ENCODE peak calls at places on chromosomes 6 and 20, in seven cellular contexts. T, F, S, N, D, Y and M are unnamed samples.

GRCh38 chr6:1686117-1687098 is 76.7 kb downstream of the FOXC1 start:
- DNase-seq in T (no peak), F (peak), S (peak), N (peak), D (peak), Y (peak), M (no peak)

GRCh38 chr6:25181923-25182322 is 97.3 kb upstream of the CARMIL1 start:
- DNase-seq in T (no peak), F (no peak), S (peak), N (no peak), D (no peak), Y (no peak), M (no peak)

GRCh38 chr20:38342196-38342595 is 4.1 kb upstream of the LBP start:
- DNase-seq in T (no peak), F (no peak), S (no peak), N (no peak), D (no peak), Y (no peak), M (no peak)

GRCh38 chr20:17875106-17875980 is 93.3 kb downstream of the SNX5 start:
- DNase-seq in T (no peak), F (peak), S (peak), N (no peak), D (no peak), Y (no peak), M (no peak)

GRCh38 chr6:105136433-105137350 is 43.1 kb downstream of the POPDC3 start:
- DNase-seq in T (peak), F (peak), S (peak), N (no peak), D (peak), Y (no peak), M (peak)

GRCh38 chr6:132843316-132844040 is 29.1 kb downstream of the RPS12 start:
- DNase-seq in T (no peak), F (no peak), S (no peak), N (no peak), D (no peak), Y (no peak), M (no peak)

GRCh38 chr20:57190536-57191265 is 75.7 kb downstream of the BMP7 start:
- DNase-seq in T (no peak), F (no peak), S (peak), N (no peak), D (no peak), Y (no peak), M (no peak)

GRCh38 chr20:4192378-4193048 is 177.2 kb upstream of the RNF24 start:
- DNase-seq in T (no peak), F (peak), S (peak), N (no peak), D (peak), Y (no peak), M (no peak)

GRCh38 chr6:107069631-107070548 is 41.9 kb downstream of the MTRES1 start:
- DNase-seq in T (no peak), F (no peak), S (no peak), N (no peak), D (no peak), Y (peak), M (no peak)

GRCh38 chr6:2976060-2976459 is 4.7 kb upstream of the SERPINB6 start:
- DNase-seq in T (no peak), F (no peak), S (no peak), N (no peak), D (no peak), Y (no peak), M (no peak)

GRCh38 chr6:43713611-43714310 is 26.2 kb upstream of the MRPS18A start:
- DNase-seq in T (no peak), F (no peak), S (no peak), N (no peak), D (no peak), Y (no peak), M (no peak)

GRCh38 chr6:47179286-47179685 is 130.4 kb downstream of the TNFRSF21 start:
- DNase-seq in T (no peak), F (no peak), S (no peak), N (no peak), D (no peak), Y (no peak), M (no peak)

GRCh38 chr6:158758464-158758863 is 60.7 kb downstream of the EZR start:
- DNase-seq in T (no peak), F (no peak), S (no peak), N (no peak), D (no peak), Y (no peak), M (no peak)

GRCh38 chr6:133606833-133607232 is 282.1 kb upstream of the TCF21 start:
- DNase-seq in T (no peak), F (no peak), S (no peak), N (no peak), D (no peak), Y (no peak), M (no peak)

GRCh38 chr6:164321297-164321696 is 906.8 kb downstream of the QKI start:
- DNase-seq in T (no peak), F (no peak), S (no peak), N (no peak), D (no peak), Y (no peak), M (no peak)

GRCh38 chr6:23417133-23417532 is 708.9 kb upstream of the NRSN1 start:
- DNase-seq in T (no peak), F (no peak), S (no peak), N (no peak), D (no peak), Y (no peak), M (no peak)

GRCh38 chr6:149987602-149988107 is 23.9 kb downstream of the ULBP1 start:
- DNase-seq in T (no peak), F (no peak), S (no peak), N (no peak), D (no peak), Y (no peak), M (no peak)

GRCh38 chr6:149763866-149764265 is 14.3 kb downstream of the PCMT1 start:
- DNase-seq in T (no peak), F (peak), S (no peak), N (no peak), D (no peak), Y (no peak), M (no peak)

GRCh38 chr6:139982652-139983051 is 608.2 kb upstream of the CITED2 start:
- DNase-seq in T (no peak), F (peak), S (no peak), N (no peak), D (peak), Y (no peak), M (no peak)

GRCh38 chr6:40038626-40039025 is 104.4 kb upstream of the MOCS1 start:
- DNase-seq in T (no peak), F (no peak), S (no peak), N (no peak), D (no peak), Y (no peak), M (no peak)

GRCh38 chr6:53530346-53530745 is 14.6 kb downstream of the GCLC start:
- DNase-seq in T (no peak), F (peak), S (peak), N (no peak), D (peak), Y (no peak), M (no peak)

GRCh38 chr20:48831702-48832422 is 4.1 kb upstream of the PREX1 start:
- DNase-seq in T (no peak), F (peak), S (peak), N (peak), D (no peak), Y (peak), M (no peak)

GRCh38 chr20:64065973-64066341 is 3.0 kb downstream of the TCEA2 start:
- DNase-seq in T (no peak), F (peak), S (peak), N (no peak), D (peak), Y (no peak), M (no peak)

GRCh38 chr6:84763397-84764331 is 734 bp downstream of the TBX18 start:
- DNase-seq in T (no peak), F (peak), S (peak), N (peak), D (peak), Y (peak), M (peak)

GRCh38 chr6:147238164-147238563 is 33.9 kb downstream of the STXBP5 start:
- DNase-seq in T (no peak), F (no peak), S (no peak), N (no peak), D (no peak), Y (no peak), M (no peak)

GRCh38 chr6:130313206-130313605 is 52.6 kb upstream of the TMEM200A start:
- DNase-seq in T (no peak), F (no peak), S (no peak), N (no peak), D (no peak), Y (no peak), M (no peak)

GRCh38 chr6:169213814-169214520 is 39.7 kb downstream of the THBS2 start:
- DNase-seq in T (no peak), F (no peak), S (no peak), N (no peak), D (no peak), Y (no peak), M (no peak)

GRCh38 chr6:3525915-3526314 is 69.1 kb upstream of the SLC22A23 start:
- DNase-seq in T (no peak), F (no peak), S (peak), N (no peak), D (no peak), Y (no peak), M (no peak)

GRCh38 chr6:33702345-33702977 is 9.0 kb downstream of the UQCC2 start:
- DNase-seq in T (no peak), F (peak), S (peak), N (no peak), D (peak), Y (no peak), M (no peak)

GRCh38 chr6:149059557-149059956 is 258.0 kb upstream of the TAB2 start:
- DNase-seq in T (no peak), F (no peak), S (no peak), N (no peak), D (no peak), Y (no peak), M (no peak)

GRCh38 chr20:16477632-16478031 is 95.6 kb downstream of the KIF16B start:
- DNase-seq in T (no peak), F (peak), S (no peak), N (no peak), D (no peak), Y (no peak), M (no peak)

GRCh38 chr6:106163966-106164877 is 78.1 kb downstream of the PRDM1 start:
- DNase-seq in T (no peak), F (peak), S (peak), N (peak), D (peak), Y (no peak), M (no peak)

GRCh38 chr20:1537731-1538058 is 19.8 kb downstream of the SIRPD start:
- DNase-seq in T (no peak), F (no peak), S (no peak), N (no peak), D (no peak), Y (no peak), M (no peak)

GRCh38 chr6:153787341-153787606 is 251.8 kb upstream of the OPRM1 start:
- DNase-seq in T (no peak), F (no peak), S (no peak), N (no peak), D (no peak), Y (no peak), M (no peak)

GRCh38 chr6:153790881-153791473 is 248.1 kb upstream of the OPRM1 start:
- DNase-seq in T (no peak), F (peak), S (peak), N (no peak), D (peak), Y (no peak), M (no peak)

DNA sequence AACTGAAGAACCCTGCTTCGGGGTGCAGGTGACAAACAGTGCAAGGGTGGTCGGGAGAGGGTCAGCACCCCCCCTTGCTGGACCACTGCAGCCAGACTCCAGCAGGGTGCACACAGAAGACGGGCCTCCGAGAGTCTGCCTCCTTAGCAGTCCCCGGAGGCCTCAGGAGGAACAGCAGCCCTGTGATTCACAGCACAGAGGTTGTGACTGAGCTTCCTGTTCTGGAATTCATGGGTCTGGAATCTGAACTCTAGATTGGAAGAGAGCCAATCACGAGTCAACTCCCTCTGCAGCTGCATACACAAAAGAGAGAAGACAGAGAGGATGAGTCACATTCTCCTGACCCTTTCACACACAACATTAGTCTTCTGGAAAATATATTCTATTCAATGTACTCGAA is 249.0 kb upstream of the OPRM1 start:
- DNase-seq in T (no peak), F (peak), S (peak), N (no peak), D (peak), Y (no peak), M (no peak)
- TF ChIP-seq CTCF in T (no peak), F (no peak), S (peak), N (peak), D (peak), Y (no peak), M (no peak)

GRCh38 chr6:137869781-137870180 is 2.7 kb downstream of the TNFAIP3 start:
- DNase-seq in T (no peak), F (no peak), S (peak), N (no peak), D (no peak), Y (no peak), M (no peak)

GRCh38 chr6:137867685-137868509 is 838 bp downstream of the TNFAIP3 start:
- DNase-seq in T (no peak), F (no peak), S (peak), N (no peak), D (no peak), Y (no peak), M (no peak)

GRCh38 chr6:137870286-137870685 is 3.2 kb downstream of the TNFAIP3 start:
- DNase-seq in T (no peak), F (no peak), S (peak), N (no peak), D (no peak), Y (no peak), M (no peak)

GRCh38 chr6:137870744-137871247 is 3.7 kb downstream of the TNFAIP3 start:
- DNase-seq in T (no peak), F (peak), S (peak), N (no peak), D (no peak), Y (no peak), M (no peak)

DNA sequence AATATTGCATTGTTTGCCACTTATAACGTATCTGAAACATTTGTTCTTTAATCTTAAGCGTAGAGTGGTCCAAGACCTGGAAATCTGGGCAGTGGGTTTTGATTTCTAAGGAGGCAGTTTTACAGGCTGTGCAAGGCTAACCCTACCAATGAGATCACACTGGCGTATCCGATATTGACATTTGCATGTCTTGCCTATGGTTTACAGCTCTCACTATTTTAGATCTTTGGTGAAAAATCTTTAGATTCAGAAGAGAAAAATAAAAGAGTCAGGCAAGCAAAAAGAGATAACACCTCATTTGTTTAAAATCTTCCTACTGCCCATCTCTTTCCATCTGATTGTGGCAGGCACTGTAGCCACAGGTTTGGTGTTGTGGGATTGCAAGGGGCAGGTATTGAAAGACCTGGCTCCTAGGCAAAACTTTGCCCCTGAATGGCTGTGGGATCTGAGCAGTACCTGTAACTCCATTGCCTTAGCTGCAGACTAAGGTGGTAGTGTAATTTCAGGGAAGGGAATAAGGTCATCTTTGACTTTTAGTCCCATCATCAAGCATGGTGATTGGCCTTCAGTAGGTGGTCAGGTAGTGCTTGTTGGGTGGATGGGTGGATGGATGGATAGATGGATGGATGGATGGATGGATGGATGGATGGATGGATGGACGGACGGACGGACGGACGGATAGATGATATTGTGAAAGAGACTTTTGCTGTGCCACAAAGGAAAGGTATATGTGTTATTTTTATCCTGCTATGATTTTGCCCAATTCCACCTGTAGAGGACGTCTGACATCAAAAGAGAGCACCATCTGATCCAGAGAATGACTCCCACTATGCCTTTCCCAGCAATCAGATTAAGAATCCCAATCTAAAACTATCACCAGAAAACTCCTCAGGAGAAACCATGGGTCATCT is 1.9 kb downstream of the TNFAIP3 start:
- DNase-seq in T (no peak), F (no peak), S (peak), N (no peak), D (no peak), Y (no peak), M (no peak)
- TF ChIP-seq CTCF in T (no peak), F (peak), S (peak), N (no peak), D (no peak), Y (peak), M (no peak)

GRCh38 chr6:36607782-36608386 is 13.7 kb downstream of the SRSF3 start:
- DNase-seq in T (no peak), F (peak), S (peak), N (no peak), D (no peak), Y (peak), M (no peak)

GRCh38 chr6:36610041-36610440 is 15.9 kb downstream of the SRSF3 start:
- DNase-seq in T (no peak), F (no peak), S (no peak), N (no peak), D (no peak), Y (no peak), M (no peak)

GRCh38 chr6:36609582-36609981 is 15.4 kb downstream of the SRSF3 start:
- DNase-seq in T (no peak), F (no peak), S (peak), N (no peak), D (no peak), Y (no peak), M (no peak)

GRCh38 chr6:36610576-36611336 is 16.6 kb downstream of the SRSF3 start:
- DNase-seq in T (no peak), F (no peak), S (peak), N (no peak), D (no peak), Y (no peak), M (no peak)

DNA sequence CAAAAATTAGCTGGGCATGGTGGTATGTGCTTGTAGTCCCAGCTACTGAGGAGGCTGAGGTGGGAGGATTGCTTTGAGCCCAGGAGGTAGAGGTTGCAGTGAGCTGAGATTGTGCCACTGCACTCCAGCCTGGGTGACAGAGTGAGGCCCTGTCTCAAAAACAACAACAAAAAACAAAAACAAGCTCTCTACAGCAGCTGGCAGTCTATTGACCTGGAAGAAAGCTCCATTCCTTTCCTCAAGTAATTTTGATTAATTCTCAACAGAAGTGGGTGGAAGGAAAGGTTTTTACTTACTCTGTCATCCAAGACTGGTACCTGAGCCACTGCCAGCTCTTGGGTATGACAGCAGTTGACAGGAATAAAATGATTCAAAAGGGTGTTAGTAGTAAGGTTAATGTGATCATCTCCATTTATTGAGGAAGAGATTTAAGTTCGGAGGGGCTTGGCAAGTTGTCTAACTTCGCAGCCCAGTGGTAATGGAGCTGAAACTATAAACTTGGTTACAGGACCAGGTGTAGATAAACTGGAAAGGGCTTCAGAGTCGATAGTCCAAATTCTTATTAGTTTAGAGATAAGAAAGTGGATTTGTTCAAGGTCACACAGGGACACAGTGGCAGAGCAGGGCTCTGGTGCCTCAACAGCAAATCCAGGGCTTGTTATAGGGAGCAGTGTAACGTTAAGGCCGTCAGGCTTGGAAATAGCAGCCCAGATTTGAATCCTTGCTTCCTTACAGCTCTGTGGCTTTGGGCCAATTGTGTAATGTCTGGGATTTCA is 14.8 kb downstream of the SRSF3 start:
- DNase-seq in T (no peak), F (no peak), S (no peak), N (no peak), D (no peak), Y (no peak), M (no peak)
- TF ChIP-seq CTCF in T (no peak), F (no peak), S (no peak), N (no peak), D (no peak), Y (no peak), M (no peak)

GRCh38 chr6:88882536-88882935 is 80.9 kb downstream of the RNGTT start:
- DNase-seq in T (no peak), F (no peak), S (no peak), N (no peak), D (no peak), Y (no peak), M (no peak)
- TF ChIP-seq CTCF in T (no peak), F (no peak), S (no peak), N (no peak), D (no peak), Y (no peak), M (no peak)

DNA sequence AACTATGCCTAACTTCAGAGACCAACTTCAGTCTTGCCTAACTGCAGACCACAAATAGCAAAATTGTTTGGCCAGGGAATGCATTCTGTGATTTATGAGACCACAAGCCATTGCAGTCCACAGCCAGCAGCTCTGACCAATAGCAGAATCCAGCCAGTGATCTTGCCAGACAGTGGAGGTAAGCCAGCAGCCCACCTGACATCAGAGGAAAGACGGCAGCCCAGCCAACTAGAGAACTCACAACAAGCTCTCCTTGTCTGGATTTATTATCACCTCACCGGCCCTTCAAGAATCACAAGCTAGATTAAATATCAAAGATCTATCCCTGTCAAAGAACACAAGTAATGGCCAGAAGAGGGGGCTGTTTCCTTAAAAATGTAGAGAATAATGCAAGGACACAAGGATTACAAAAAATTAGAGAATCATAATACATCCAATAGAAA is 66.5 kb upstream of the SLC35F1 start:
- DNase-seq in T (peak), F (peak), S (peak), N (no peak), D (peak), Y (no peak), M (no peak)
- TF ChIP-seq CTCF in T (peak), F (peak), S (peak), N (no peak), D (peak), Y (peak), M (peak)